ENCODE peak calls at places on chromosomes 3 and 15, in four cellular contexts. O is mammary epithelial cell, Y is MM.1S, W is trophoblast cell. M is an unnamed sample.

GRCh38 chr3:136249593-136250225 is 431 bp upstream of the PCCB start:
- DNase-seq in O (no peak), Y (no peak), W (no peak), M (peak)

GRCh38 chr3:140363801-140364200 is 314.1 kb upstream of the TRIM42 start:
- DNase-seq in O (peak), Y (no peak), W (no peak), M (no peak)

GRCh38 chr15:40928351-40928974 is 677 bp upstream of the DLL4 start:
- DNase-seq in O (peak), Y (peak), W (peak), M (no peak)

GRCh38 chr3:114121996-114122709 is 56.7 kb downstream of the DRD3 start:
- DNase-seq in O (peak), Y (no peak), W (no peak), M (no peak)

GRCh38 chr15:69658401-69658945 is 205.9 kb downstream of the RPLP1 start:
- DNase-seq in O (no peak), Y (no peak), W (peak), M (no peak)

GRCh38 chr3:8505621-8506020 is 4.0 kb downstream of the LMCD1 start:
- DNase-seq in O (no peak), Y (no peak), W (no peak), M (no peak)

GRCh38 chr3:179513867-179514266 is 48.9 kb upstream of the ACTL6A start:
- DNase-seq in O (peak), Y (no peak), W (no peak), M (no peak)

GRCh38 chr3:33636125-33636855 is 81.8 kb downstream of the CLASP2 start:
- DNase-seq in O (peak), Y (peak), W (peak), M (peak)

GRCh38 chr3:130258532-130258952 is 86.9 kb upstream of the COL6A5 start:
- DNase-seq in O (peak), Y (no peak), W (no peak), M (no peak)

GRCh38 chr3:141538568-141538967 is 51.7 kb downstream of the RASA2 start:
- DNase-seq in O (peak), Y (no peak), W (no peak), M (no peak)

GRCh38 chr15:63481105-63481810 is 23.1 kb upstream of the USP3 start:
- DNase-seq in O (peak), Y (no peak), W (no peak), M (no peak)

GRCh38 chr3:157335677-157336076 is 101.0 kb upstream of the PTX3 start:
- DNase-seq in O (no peak), Y (no peak), W (no peak), M (no peak)

GRCh38 chr3:72690646-72691045 is 157.6 kb downstream of the SHQ1 start:
- DNase-seq in O (no peak), Y (no peak), W (no peak), M (no peak)

GRCh38 chr3:137770821-137771399 is 6.8 kb downstream of the SOX14 start:
- DNase-seq in O (no peak), Y (no peak), W (no peak), M (no peak)

GRCh38 chr3:61617651-61618050 is 56.3 kb downstream of the PTPRG start:
- DNase-seq in O (no peak), Y (no peak), W (no peak), M (no peak)

GRCh38 chr15:62417444-62417843 is 252.4 kb upstream of the C2CD4B start:
- DNase-seq in O (no peak), Y (no peak), W (no peak), M (no peak)
- H3K4me2 ChIP-seq in O (no peak), Y (no peak), W (no peak), M (no peak)

GRCh38 chr15:47726399-47726823 is 9.1 kb downstream of the SEMA6D start:
- DNase-seq in O (peak), Y (no peak), W (no peak), M (no peak)

GRCh38 chr15:47727137-47727536 is 9.8 kb downstream of the SEMA6D start:
- DNase-seq in O (no peak), Y (no peak), W (peak), M (no peak)

GRCh38 chr15:47727676-47728075 is 10.4 kb downstream of the SEMA6D start:
- DNase-seq in O (no peak), Y (no peak), W (peak), M (no peak)

GRCh38 chr15:47728886-47729285 is 11.6 kb downstream of the SEMA6D start:
- DNase-seq in O (no peak), Y (no peak), W (no peak), M (no peak)

GRCh38 chr15:47725924-47726323 is 8.6 kb downstream of the SEMA6D start:
- DNase-seq in O (no peak), Y (no peak), W (no peak), M (no peak)
- H3K4me2 ChIP-seq in O (no peak), Y (no peak), W (no peak), M (no peak)

GRCh38 chr15:65901336-65901735 is 32.0 kb downstream of the RAB11A start:
- DNase-seq in O (no peak), Y (no peak), W (peak), M (no peak)

GRCh38 chr15:65904301-65904700 is 35.0 kb downstream of the RAB11A start:
- DNase-seq in O (no peak), Y (no peak), W (no peak), M (no peak)

GRCh38 chr15:65901836-65902235 is 32.5 kb downstream of the RAB11A start:
- DNase-seq in O (no peak), Y (no peak), W (peak), M (no peak)

GRCh38 chr15:65902373-65902772 is 33.1 kb downstream of the RAB11A start:
- DNase-seq in O (peak), Y (no peak), W (peak), M (peak)

GRCh38 chr15:65903296-65904073 is 34.2 kb downstream of the RAB11A start:
- DNase-seq in O (no peak), Y (no peak), W (peak), M (peak)
- H3K4me2 ChIP-seq in O (no peak), Y (no peak), W (no peak), M (peak)

DNA sequence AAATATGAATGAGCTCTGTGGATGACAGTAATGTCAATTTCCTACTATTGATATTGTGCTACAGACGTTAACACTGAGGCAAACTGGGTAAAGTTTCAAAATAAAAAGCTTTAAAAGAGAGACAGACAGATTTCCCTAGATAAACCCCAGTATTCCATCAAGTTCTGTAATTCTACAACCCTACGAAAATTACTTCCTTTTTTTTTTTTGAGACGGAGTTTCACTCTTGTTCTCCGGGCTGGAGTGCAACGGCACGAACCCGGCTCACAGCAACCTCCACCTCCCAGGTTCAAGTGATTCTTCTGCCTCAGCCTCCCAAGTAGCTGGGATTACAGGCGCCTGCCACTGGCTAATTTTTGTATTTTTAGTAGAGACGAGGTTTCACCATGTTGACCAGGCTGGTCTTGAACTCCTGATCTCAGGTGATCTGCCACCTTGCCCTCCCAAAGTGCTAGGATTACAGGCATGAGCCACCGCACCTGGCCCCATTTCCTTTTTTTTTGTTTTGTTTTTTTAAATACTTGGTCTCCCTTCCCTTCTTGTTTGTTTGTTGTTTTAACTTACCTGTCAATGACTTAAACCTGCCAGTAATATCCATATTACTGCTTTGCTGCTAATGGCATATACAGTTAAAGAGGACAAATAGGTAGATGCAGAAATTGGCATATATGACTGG is 57.2 kb downstream of the CBLB start:
- DNase-seq in O (no peak), Y (no peak), W (no peak), M (no peak)
- H3K4me2 ChIP-seq in O (no peak), Y (no peak), W (no peak), M (peak)

GRCh38 chr3:156207802-156208685 is 87.7 kb downstream of the KCNAB1 start:
- DNase-seq in O (no peak), Y (no peak), W (no peak), M (no peak)
- H3K4me2 ChIP-seq in O (no peak), Y (no peak), W (no peak), M (no peak)

GRCh38 chr3:56075089-56075488 is 393.2 kb downstream of the ERC2 start:
- DNase-seq in O (no peak), Y (no peak), W (no peak), M (no peak)
- H3K4me2 ChIP-seq in O (no peak), Y (no peak), W (no peak), M (no peak)

DNA sequence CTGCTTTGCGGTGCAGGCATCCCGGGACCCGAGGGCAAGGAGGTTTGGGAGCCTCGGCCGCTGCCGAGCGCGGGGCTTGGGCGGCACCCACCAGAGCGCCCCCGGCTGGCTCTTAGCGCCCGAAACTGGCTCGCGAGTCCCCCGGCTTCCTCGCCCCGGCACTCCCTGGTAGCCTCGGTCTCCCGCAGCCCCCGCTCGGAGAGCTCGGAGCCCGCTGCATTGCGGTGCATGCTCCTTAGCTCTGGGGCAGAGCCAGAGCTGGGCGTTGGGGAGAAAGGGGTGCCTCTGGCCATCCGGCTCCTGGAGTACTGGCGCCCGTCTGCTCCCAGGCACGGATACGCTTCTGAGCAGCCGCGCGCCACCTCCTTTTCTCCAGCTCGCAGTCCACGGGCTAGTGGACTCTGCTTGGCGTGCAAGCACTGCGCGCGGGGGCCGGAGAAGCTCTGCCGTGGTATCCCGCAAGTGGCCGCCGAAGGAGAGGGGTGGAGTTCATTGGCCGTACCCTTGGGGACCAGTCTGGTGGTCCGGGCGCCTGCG is 784 bp downstream of the EPHB1 start:
- DNase-seq in O (peak), Y (peak), W (no peak), M (no peak)
- H3K4me2 ChIP-seq in O (peak), Y (peak), W (peak), M (peak)

GRCh38 chr15:33135355-33135781 is 59.1 kb downstream of the FMN1 start:
- DNase-seq in O (no peak), Y (no peak), W (peak), M (no peak)
- H3K4me2 ChIP-seq in O (no peak), Y (no peak), W (no peak), M (no peak)

GRCh38 chr15:58302832-58303231 is 129.0 kb upstream of the LIPC start:
- DNase-seq in O (no peak), Y (no peak), W (peak), M (no peak)
- H3K4me2 ChIP-seq in O (no peak), Y (no peak), W (no peak), M (no peak)

GRCh38 chr3:87710028-87710427 is 348.8 kb downstream of the CGGBP1 start:
- DNase-seq in O (no peak), Y (no peak), W (no peak), M (no peak)

GRCh38 chr3:87702600-87702999 is 356.2 kb downstream of the CGGBP1 start:
- DNase-seq in O (no peak), Y (no peak), W (peak), M (no peak)

GRCh38 chr3:87710511-87710910 is 348.3 kb downstream of the CGGBP1 start:
- DNase-seq in O (no peak), Y (no peak), W (no peak), M (no peak)

DNA sequence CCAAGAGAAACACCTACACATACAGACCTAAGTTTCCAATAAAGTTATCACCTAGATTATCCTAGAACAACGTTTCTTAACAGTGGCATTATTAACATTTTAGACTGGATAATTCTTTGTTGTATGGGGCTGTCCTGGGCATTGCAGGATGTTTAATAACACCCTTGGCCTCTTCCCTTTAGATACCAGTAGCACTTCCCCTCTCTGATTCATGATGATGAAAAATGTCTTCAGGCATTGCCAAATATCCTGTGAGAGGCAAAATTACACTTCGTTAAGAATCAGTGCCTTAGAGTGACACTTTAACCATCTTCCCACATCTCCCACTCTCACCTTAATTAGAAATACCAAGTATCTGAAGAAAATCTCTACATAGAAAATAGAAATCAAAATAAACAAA is 352.6 kb downstream of the CGGBP1 start:
- DNase-seq in O (peak), Y (no peak), W (peak), M (no peak)
- H3K4me2 ChIP-seq in O (no peak), Y (no peak), W (no peak), M (no peak)